ENCODE peak calls at places on chromosomes 6 and 20, in eight cellular contexts. F is Caco-2, Q is H9, H is tibial nerve, R is psoas muscle, G is OCI-LY7, J is testis, Y is tibial artery. N is an unnamed sample.

GRCh38 chr6:13454286-13455221 is 32.8 kb downstream of the GFOD1 start:
- DNase-seq in J (peak; percentile 27), H (peak; percentile 51), R (peak; percentile 51), Q (no peak), Y (peak; percentile 62), F (no peak), G (peak; percentile 41), N (peak; percentile 85)

GRCh38 chr20:63223121-63223825 is 7.3 kb upstream of the YTHDF1 start:
- DNase-seq in F (peak; percentile 85), H (peak; percentile 59), R (no peak), Y (no peak), J (peak; percentile 56), Q (peak; percentile 74), G (peak; percentile 58), N (no peak)

GRCh38 chr6:135995160-135995898 is 143.8 kb downstream of the PDE7B start:
- DNase-seq in G (no peak), H (no peak), Y (no peak), F (no peak), R (no peak), J (no peak), Q (no peak), N (no peak)

GRCh38 chr20:47774081-47774777 is 11.1 kb downstream of the SULF2 start:
- DNase-seq in G (no peak), R (no peak), Q (no peak), F (peak; percentile 63), J (no peak), H (no peak), Y (no peak), N (no peak)

GRCh38 chr6:133170602-133171001 is 70.6 kb upstream of the EYA4 start:
- DNase-seq in G (no peak), R (no peak), J (no peak), Y (no peak), Q (no peak), H (no peak), F (no peak), N (no peak)

GRCh38 chr20:58075565-58075964 is 152.9 kb downstream of the ANKRD60 start:
- DNase-seq in Q (no peak), H (no peak), J (no peak), G (no peak), Y (no peak), F (no peak), R (no peak), N (peak; percentile 31)

GRCh38 chr20:64188682-64189529 is 24.7 kb downstream of the MYT1 start:
- DNase-seq in G (no peak), H (peak; percentile 9), Y (no peak), J (peak; percentile 75), R (no peak), F (peak; percentile 95), Q (peak; percentile 76), N (no peak)

GRCh38 chr20:62191781-62192559 is 9.1 kb downstream of the MTG2 start:
- DNase-seq in F (no peak), G (no peak), J (no peak), Y (no peak), Q (no peak), R (no peak), H (no peak), N (peak; percentile 46)

GRCh38 chr20:33650753-33651561 is 11.2 kb upstream of the C20orf144 start:
- DNase-seq in R (no peak), F (no peak), H (no peak), Q (no peak), G (no peak), Y (no peak), J (no peak), N (peak; percentile 25)

GRCh38 chr20:26167499-26167898 is 470.8 kb upstream of the ZNF337 start:
- DNase-seq in H (no peak), J (no peak), R (no peak), F (no peak), Y (no peak), Q (no peak), G (no peak), N (no peak)

GRCh38 chr6:123427008-123427407 is 209.7 kb downstream of the TRDN start:
- DNase-seq in Q (no peak), H (no peak), R (no peak), G (no peak), Y (no peak), J (no peak), F (no peak), N (no peak)

GRCh38 chr6:33610779-33611421 is 10.2 kb upstream of the ITPR3 start:
- DNase-seq in R (no peak), H (no peak), G (no peak), J (peak; percentile 90), Q (no peak), F (no peak), Y (no peak), N (no peak)

GRCh38 chr6:35739645-35740517 is 3.0 kb downstream of the ARMC12 start:
- DNase-seq in Q (peak; percentile 74), F (no peak), R (no peak), H (no peak), J (no peak), G (no peak), Y (no peak), N (peak; percentile 4)

GRCh38 chr6:136549359-136550044 is 720 bp downstream of the MAP7 start:
- DNase-seq in Q (peak; percentile 53), G (no peak), F (peak; percentile 38), J (peak; percentile 70), Y (no peak), R (no peak), H (no peak), N (peak; percentile 74)

GRCh38 chr6:158457616-158458278 is 102.1 kb upstream of the TMEM181 start:
- DNase-seq in F (no peak), R (no peak), Y (no peak), H (no peak), G (no peak), J (no peak), Q (no peak), N (no peak)

GRCh38 chr6:7249946-7250643 is 62.9 kb downstream of the SSR1 start:
- DNase-seq in H (no peak), G (peak; percentile 44), Q (no peak), J (no peak), R (no peak), Y (no peak), F (no peak), N (peak; percentile 47)

GRCh38 chr6:127966616-127967015 is 65.8 kb upstream of the THEMIS start:
- DNase-seq in H (no peak), R (no peak), Y (no peak), G (no peak), Q (no peak), J (no peak), F (no peak), N (no peak)

GRCh38 chr6:75296811-75297779 is 12.5 kb upstream of the TMEM30A start:
- DNase-seq in R (no peak), Q (no peak), G (peak; percentile 75), J (no peak), F (no peak), H (no peak), Y (no peak), N (no peak)

GRCh38 chr6:159127701-159128100 is 41.5 kb upstream of the FNDC1 start:
- DNase-seq in J (no peak), Q (no peak), R (no peak), F (no peak), H (no peak), G (peak; percentile 82), Y (no peak), N (no peak)

DNA sequence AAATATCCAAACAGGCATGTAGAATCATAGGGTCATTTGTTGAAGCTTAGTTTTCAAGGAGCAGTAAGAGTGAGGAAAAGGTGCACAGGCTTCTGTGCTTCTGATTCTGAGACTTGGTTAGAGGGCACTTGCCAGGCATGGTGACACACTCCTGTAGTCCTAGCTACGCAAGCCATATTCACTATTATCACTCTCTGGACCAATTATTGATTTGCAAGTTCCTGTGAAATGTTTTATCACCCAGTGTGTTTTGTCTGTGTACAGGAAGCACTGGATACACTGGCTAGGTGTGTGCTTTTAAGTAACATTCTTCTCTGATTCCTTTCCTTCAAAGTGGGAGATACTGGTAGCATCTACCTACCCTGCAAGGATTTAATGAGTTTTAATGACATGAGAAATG is 76.3 kb downstream of the JARID2 start:
- DNase-seq in F (no peak), Q (no peak), G (no peak), H (no peak), R (no peak), Y (no peak), J (no peak), N (no peak)
- H3K4me1 ChIP-seq in F (peaks cover 13% of the 10 kb centered on the region), Q (peaks cover 29% of the 10 kb centered on the region), G (peaks cover 27% of the 10 kb centered on the region), H (peaks cover 37% of the 10 kb centered on the region), R (peaks cover 41% of the 10 kb centered on the region), Y (peaks cover 18% of the 10 kb centered on the region), J (peaks cover 25% of the 10 kb centered on the region), N (peaks cover 40% of the 10 kb centered on the region)

GRCh38 chr20:2872304-2873009 is 824 bp upstream of the PTPRA start:
- DNase-seq in H (peak; percentile 27), G (peak; percentile 73), F (peak; percentile 69), R (peak; percentile 68), J (peak; percentile 36), Y (peak; percentile 50), Q (peak; percentile 66), N (peak; percentile 92)
- TF ChIP-seq CTCF in H (no peak), G (peak; percentile 74), F (peak; percentile 59), R (peak; percentile 20), J (no peak), Y (no peak), Q (peak; percentile 50), N (peak; percentile 6)

GRCh38 chr20:6213311-6213710 is 90.5 kb upstream of the FERMT1 start:
- DNase-seq in F (no peak), G (no peak), R (no peak), J (peak; percentile 55), Y (no peak), Q (no peak), H (no peak), N (no peak)

GRCh38 chr20:6212903-6213302 is 90.1 kb upstream of the FERMT1 start:
- DNase-seq in R (no peak), J (peak; percentile 73), Q (peak; percentile 30), H (no peak), G (no peak), F (no peak), Y (no peak), N (no peak)

DNA sequence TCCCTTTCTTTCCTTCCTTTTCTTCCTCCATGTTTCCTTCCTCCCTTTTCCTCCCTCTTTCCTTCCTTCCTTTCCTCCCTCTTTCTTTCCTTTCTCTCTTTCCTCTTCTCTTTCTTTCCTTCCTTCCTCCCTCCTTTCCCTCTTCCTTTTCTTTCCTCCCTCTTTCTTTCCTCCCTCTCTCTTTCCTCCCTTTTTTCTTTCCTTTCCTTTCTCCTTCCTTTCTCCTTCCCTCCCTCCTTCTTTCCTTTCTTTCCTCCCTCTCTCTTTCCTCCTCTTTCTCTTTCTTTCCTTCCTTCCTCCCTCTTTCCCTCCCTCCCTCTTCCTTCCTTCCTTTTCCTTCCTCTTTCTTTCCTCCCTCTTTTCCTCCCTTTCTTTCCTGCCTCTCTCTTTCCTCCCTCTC is 86.3 kb upstream of the FERMT1 start:
- DNase-seq in Y (no peak), J (no peak), R (no peak), F (no peak), Q (no peak), G (no peak), H (no peak), N (no peak)
- H3K4me1 ChIP-seq in Y (no peaks in the 10 kb centered on the region), J (no peaks in the 10 kb centered on the region), R (no peaks in the 10 kb centered on the region), F (no peaks in the 10 kb centered on the region), Q (no peaks in the 10 kb centered on the region), G (no peaks in the 10 kb centered on the region), H (no peaks in the 10 kb centered on the region), N (no peaks in the 10 kb centered on the region)

DNA sequence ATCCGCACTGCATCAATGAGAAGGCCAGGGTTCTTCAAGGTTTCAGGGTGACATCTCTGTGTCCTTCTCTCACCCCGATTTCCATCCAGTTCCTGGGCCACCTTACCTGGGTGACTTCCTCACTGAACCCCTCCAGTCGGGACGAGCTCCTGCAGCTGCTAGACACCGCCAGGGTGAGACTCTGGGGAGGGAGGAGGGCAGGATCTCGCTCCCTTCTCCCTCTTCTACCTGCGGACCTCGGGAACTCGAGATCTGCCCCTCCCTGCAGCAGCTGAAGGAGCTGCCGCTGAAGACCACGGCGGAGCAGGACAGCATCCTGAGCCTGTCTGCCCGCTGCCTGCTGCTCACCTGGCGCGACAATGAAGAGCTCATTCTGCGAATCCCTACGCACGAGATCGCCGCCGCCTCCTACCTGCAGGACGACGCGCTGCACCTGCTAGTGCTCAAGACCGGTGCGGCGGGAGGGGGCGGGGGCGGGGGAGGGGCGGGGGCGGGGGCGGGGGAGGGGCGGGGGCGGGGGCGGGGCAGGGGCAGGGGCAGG is 7.5 kb downstream of the CCM2L start:
- DNase-seq in F (peak; percentile 94), Q (peak; percentile 98), Y (no peak), J (no peak), R (no peak), G (peak; percentile 79), H (no peak), N (peak; percentile 79)
- TF ChIP-seq CTCF in F (peak; percentile 83), Q (peak; percentile 68), Y (no peak), J (no peak), R (no peak), G (peak; percentile 36), H (no peak), N (peak; percentile 24)